ENCODE peak calls at places on chromosomes 13 and 19, in four cellular contexts. Y is heart left ventricle, P is bronchial epithelial cell, J is Peyer's patch. H is an unnamed sample.

GRCh38 chr19:10332158-10332964 is 968 bp downstream of the RAVER1 start:
- DNase-seq in Y (no peak), P (no peak), J (no peak), H (no peak)

GRCh38 chr13:103324641-103325040 is 258.4 kb upstream of the SLC10A2 start:
- DNase-seq in Y (no peak), P (no peak), J (no peak), H (no peak)

GRCh38 chr13:30364876-30365275 is 57.4 kb upstream of the UBE2L5 start:
- DNase-seq in Y (no peak), P (no peak), J (no peak), H (no peak)

GRCh38 chr13:109208522-109208921 is 577.9 kb downstream of the IRS2 start:
- DNase-seq in Y (no peak), P (no peak), J (no peak), H (no peak)

GRCh38 chr19:48963371-48964204 is 1.5 kb upstream of the FTL start:
- DNase-seq in Y (peak), P (peak), J (peak), H (peak)

GRCh38 chr13:70747305-70747704 is 639.1 kb upstream of the KLHL1 start:
- DNase-seq in Y (no peak), P (no peak), J (no peak), H (no peak)

GRCh38 chr13:66492479-66492878 is 737.7 kb downstream of the PCDH9 start:
- DNase-seq in Y (no peak), P (peak), J (no peak), H (peak)

GRCh38 chr19:7637374-7638256 is 705 bp downstream of the STXBP2 start:
- DNase-seq in Y (peak), P (no peak), J (peak), H (peak)

GRCh38 chr13:38898481-38898880 is 92.2 kb downstream of the STOML3 start:
- DNase-seq in Y (no peak), P (no peak), J (no peak), H (no peak)

GRCh38 chr19:11265785-11266236 is 3.5 kb upstream of the DOCK6 start:
- DNase-seq in Y (no peak), P (peak), J (no peak), H (peak)

GRCh38 chr13:113730145-113730750 is 28.8 kb upstream of the TMEM255B start:
- DNase-seq in Y (peak), P (no peak), J (no peak), H (no peak)

GRCh38 chr13:111431241-111431640 is 110.8 kb downstream of the TEX29 start:
- DNase-seq in Y (no peak), P (no peak), J (no peak), H (no peak)

GRCh38 chr19:49691243-49692101 is 556 bp downstream of the CPT1C start:
- DNase-seq in Y (peak), P (peak), J (peak), H (peak)

GRCh38 chr19:13005253-13005652 is 10.0 kb downstream of the NFIX start:
- DNase-seq in Y (no peak), P (no peak), J (no peak), H (no peak)

GRCh38 chr19:13006431-13007281 is 11.4 kb downstream of the NFIX start:
- DNase-seq in Y (no peak), P (no peak), J (no peak), H (no peak)

GRCh38 chr19:13008926-13009787 is 13.9 kb downstream of the NFIX start:
- DNase-seq in Y (no peak), P (peak), J (no peak), H (no peak)

GRCh38 chr19:13005861-13006370 is 10.6 kb downstream of the NFIX start:
- DNase-seq in Y (no peak), P (no peak), J (no peak), H (no peak)

GRCh38 chr19:13007292-13008045 is 12.2 kb downstream of the NFIX start:
- DNase-seq in Y (peak), P (peak), J (no peak), H (peak)
- H3K4me3 ChIP-seq in Y (no peak), P (no peak), J (no peak), H (no peak)

GRCh38 chr13:61508936-61509335 is 93.3 kb upstream of the PCDH20 start:
- DNase-seq in Y (no peak), P (no peak), J (no peak), H (no peak)
- H3K4me3 ChIP-seq in Y (no peak), P (no peak), J (no peak), H (no peak)

GRCh38 chr19:46550684-46551083 is 50.4 kb upstream of the CALM3 start:
- DNase-seq in Y (no peak), P (no peak), J (no peak), H (no peak)

GRCh38 chr19:46551175-46551574 is 50.0 kb upstream of the CALM3 start:
- DNase-seq in Y (no peak), P (no peak), J (no peak), H (no peak)

GRCh38 chr19:46542428-46543230 is 47.0 kb upstream of the PNMA8B start:
- DNase-seq in Y (peak), P (peak), J (peak), H (peak)

GRCh38 chr19:46546194-46546896 is 50.7 kb upstream of the PNMA8B start:
- DNase-seq in Y (no peak), P (peak), J (no peak), H (peak)
- H3K4me3 ChIP-seq in Y (peak), P (peak), J (no peak), H (peak)

GRCh38 chr19:56109216-56109615 is 11.9 kb downstream of the ZNF787 start:
- DNase-seq in Y (no peak), P (no peak), J (no peak), H (no peak)
- H3K4me3 ChIP-seq in Y (no peak), P (no peak), J (no peak), H (no peak)

DNA sequence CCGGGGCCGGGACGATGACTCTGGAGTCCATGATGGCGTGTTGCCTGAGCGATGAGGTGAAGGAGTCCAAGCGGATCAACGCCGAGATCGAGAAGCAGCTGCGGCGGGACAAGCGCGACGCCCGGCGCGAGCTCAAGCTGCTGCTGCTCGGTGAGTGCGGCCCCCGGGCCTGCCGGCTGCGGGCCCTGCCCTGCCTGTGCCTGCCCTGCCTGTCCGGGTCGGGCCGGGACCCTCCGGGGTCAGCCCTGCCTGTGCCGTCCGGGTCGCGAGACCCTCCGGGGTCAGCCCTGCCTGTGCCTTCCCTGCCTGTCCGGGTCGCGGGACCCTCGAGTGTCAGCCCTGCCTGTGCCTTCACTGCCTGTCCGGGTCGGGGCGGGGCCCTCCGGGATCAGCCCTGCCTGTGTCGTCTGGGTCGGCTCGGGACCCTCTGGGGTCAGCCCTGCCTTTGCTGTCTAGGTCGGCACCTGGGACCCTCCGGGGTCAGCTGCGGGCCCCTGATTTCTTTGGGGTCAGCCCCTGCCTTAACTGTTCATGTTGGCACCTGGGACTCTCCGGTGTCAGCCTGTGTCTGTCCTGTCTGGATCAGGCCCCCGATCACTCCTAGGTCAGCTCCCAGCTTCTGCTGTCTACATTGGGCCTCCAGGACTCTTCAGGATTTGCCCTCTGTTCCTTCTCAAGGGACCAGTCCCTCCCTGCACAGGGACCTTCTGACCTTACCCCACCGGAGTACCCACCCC is 644 bp downstream of the GNA11 start:
- DNase-seq in Y (no peak), P (no peak), J (no peak), H (peak)
- H3K4me3 ChIP-seq in Y (peak), P (peak), J (peak), H (peak)

GRCh38 chr13:77219401-77219800 is 107.5 kb downstream of the MYCBP2 start:
- DNase-seq in Y (no peak), P (no peak), J (no peak), H (no peak)

GRCh38 chr13:77213644-77214043 is 113.2 kb downstream of the MYCBP2 start:
- DNase-seq in Y (no peak), P (peak), J (no peak), H (peak)

GRCh38 chr13:77218274-77218673 is 108.6 kb downstream of the MYCBP2 start:
- DNase-seq in Y (no peak), P (no peak), J (no peak), H (no peak)

GRCh38 chr13:77215543-77215942 is 111.4 kb downstream of the MYCBP2 start:
- DNase-seq in Y (no peak), P (no peak), J (no peak), H (no peak)
- H3K4me3 ChIP-seq in Y (no peak), P (no peak), J (no peak), H (no peak)

GRCh38 chr19:893775-894090 is 449 bp downstream of the RNU6-9 start:
- DNase-seq in Y (no peak), P (no peak), J (no peak), H (no peak)
- H3K4me3 ChIP-seq in Y (peak), P (no peak), J (peak), H (no peak)

DNA sequence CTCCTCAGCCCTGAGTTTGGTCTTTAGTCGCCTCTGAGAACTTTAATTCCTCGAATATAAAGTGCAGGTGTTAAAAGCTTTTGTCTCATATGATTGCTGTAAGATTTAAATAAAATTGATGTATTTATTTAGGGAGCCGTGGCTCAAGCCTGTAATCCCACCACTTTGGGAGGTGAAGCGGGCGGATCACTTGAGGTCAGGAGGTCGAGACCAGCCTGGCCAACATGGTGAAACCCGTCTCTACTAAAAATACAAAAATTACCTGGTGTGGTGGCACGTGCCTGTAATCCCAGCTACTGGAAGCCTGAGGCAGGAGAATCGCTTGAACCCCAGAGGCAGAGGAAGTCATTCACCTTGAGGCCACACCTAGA is 559 bp upstream of the SLC1A5 start:
- DNase-seq in Y (no peak), P (no peak), J (no peak), H (no peak)
- H3K4me3 ChIP-seq in Y (no peak), P (no peak), J (peak), H (no peak)

DNA sequence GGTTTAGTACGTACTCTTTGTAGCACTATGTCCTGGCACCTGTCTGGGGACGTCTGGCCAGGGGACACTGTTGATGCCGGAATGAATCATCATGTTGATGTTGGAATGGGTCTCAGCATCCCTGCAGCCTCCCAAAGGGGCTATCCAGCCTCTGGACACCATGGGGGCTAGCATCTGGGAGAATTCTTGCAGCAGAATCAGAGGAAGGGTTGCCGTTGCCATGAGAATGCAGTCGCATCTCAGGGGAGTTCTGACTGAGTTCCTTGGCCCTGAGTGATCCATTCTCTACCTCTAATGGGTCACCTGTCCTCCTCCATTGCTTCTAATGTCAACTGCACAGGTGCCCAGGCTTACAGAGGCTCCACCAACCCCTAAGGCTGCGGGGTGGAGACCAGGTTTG is 129.1 kb downstream of the UQCRFS1 start:
- DNase-seq in Y (no peak), P (no peak), J (no peak), H (no peak)
- H3K4me3 ChIP-seq in Y (no peak), P (no peak), J (no peak), H (no peak)